ENCODE peak calls at places on chromosome 22, in ten cellular contexts. X, O, E, S, J, U, L, P, C and V are unnamed samples.

GRCh38 chr22:49780281-49780991 is 47.2 kb downstream of the BRD1 start:
- DNase-seq in X (no peak), O (no peak), E (no peak), S (no peak), J (no peak), U (no peak), L (no peak), P (no peak), C (no peak), V (no peak)

GRCh38 chr22:46829140-46829891 is 66.9 kb downstream of the TBC1D22A start:
- DNase-seq in X (peak), O (no peak), E (no peak), S (no peak), J (no peak), U (no peak), L (peak), P (no peak), C (peak), V (no peak)

GRCh38 chr22:35835998-35836691 is 118.5 kb downstream of the APOL5 start:
- DNase-seq in X (peak), O (no peak), E (no peak), S (no peak), J (no peak), U (no peak), L (peak), P (no peak), C (no peak), V (no peak)

GRCh38 chr22:50737728-50738648 is at the start of gene ACR:
- DNase-seq in X (no peak), O (peak), E (no peak), S (no peak), J (no peak), U (no peak), L (no peak), P (no peak), C (no peak), V (no peak)

GRCh38 chr22:24433868-24434471 is 6.6 kb downstream of the ADORA2A start:
- DNase-seq in X (no peak), O (peak), E (no peak), S (peak), J (peak), U (no peak), L (no peak), P (no peak), C (no peak), V (no peak)

GRCh38 chr22:25896098-25896497 is 154.1 kb downstream of the MYO18B start:
- DNase-seq in X (no peak), O (no peak), E (no peak), S (no peak), J (no peak), U (no peak), L (no peak), P (no peak), C (no peak), V (no peak)

GRCh38 chr22:19757985-19758895 is 2.3 kb upstream of the TBX1 start:
- DNase-seq in X (no peak), O (no peak), E (no peak), S (no peak), J (no peak), U (no peak), L (no peak), P (no peak), C (no peak), V (no peak)

GRCh38 chr22:38469306-38469781 is 1.4 kb downstream of the KDELR3 start:
- DNase-seq in X (no peak), O (no peak), E (no peak), S (no peak), J (no peak), U (no peak), L (no peak), P (no peak), C (no peak), V (no peak)

GRCh38 chr22:19728271-19728670 is 4.9 kb downstream of the GP1BB start:
- DNase-seq in X (no peak), O (no peak), E (no peak), S (no peak), J (no peak), U (no peak), L (no peak), P (no peak), C (no peak), V (no peak)

GRCh38 chr22:39234867-39235687 is 9.7 kb downstream of the PDGFB start:
- DNase-seq in X (no peak), O (peak), E (no peak), S (no peak), J (no peak), U (no peak), L (no peak), P (no peak), C (no peak), V (no peak)

GRCh38 chr22:30694638-30695350 is at the start of gene OSBP2:
- DNase-seq in X (no peak), O (peak), E (peak), S (no peak), J (no peak), U (peak), L (no peak), P (no peak), C (no peak), V (no peak)

GRCh38 chr22:31896472-31896871 is 47.9 kb upstream of the YWHAH start:
- DNase-seq in X (no peak), O (no peak), E (no peak), S (no peak), J (no peak), U (no peak), L (no peak), P (no peak), C (no peak), V (no peak)

GRCh38 chr22:50157976-50158375 is 12.6 kb upstream of the PANX2 start:
- DNase-seq in X (no peak), O (peak), E (no peak), S (no peak), J (no peak), U (no peak), L (no peak), P (no peak), C (no peak), V (no peak)

GRCh38 chr22:41780714-41781507 is 19.6 kb upstream of the CCDC134 start:
- DNase-seq in X (no peak), O (peak), E (peak), S (peak), J (peak), U (peak), L (peak), P (peak), C (no peak), V (peak)

GRCh38 chr22:38982008-38982927 is at the start of gene APOBEC3B:
- DNase-seq in X (peak), O (peak), E (peak), S (peak), J (peak), U (peak), L (no peak), P (peak), C (peak), V (peak)

GRCh38 chr22:27074016-27074415 is 416.6 kb downstream of the MIAT start:
- DNase-seq in X (no peak), O (no peak), E (no peak), S (no peak), J (no peak), U (no peak), L (peak), P (no peak), C (no peak), V (no peak)

GRCh38 chr22:46827072-46827780 is 64.8 kb downstream of the TBC1D22A start:
- DNase-seq in X (no peak), O (no peak), E (peak), S (no peak), J (no peak), U (no peak), L (no peak), P (no peak), C (no peak), V (no peak)

GRCh38 chr22:30821381-30821780 is 126.7 kb downstream of the OSBP2 start:
- DNase-seq in X (no peak), O (peak), E (no peak), S (no peak), J (no peak), U (no peak), L (no peak), P (no peak), C (no peak), V (no peak)

GRCh38 chr22:24925586-24926427 is 20.7 kb downstream of the LHFPL7 start:
- DNase-seq in X (no peak), O (no peak), E (no peak), S (no peak), J (no peak), U (no peak), L (no peak), P (no peak), C (no peak), V (no peak)

GRCh38 chr22:49754674-49755590 is 72.7 kb downstream of the BRD1 start:
- DNase-seq in X (no peak), O (peak), E (no peak), S (no peak), J (no peak), U (no peak), L (no peak), P (no peak), C (no peak), V (no peak)

GRCh38 chr22:43144949-43145348 is 1.8 kb upstream of the MCAT start:
- DNase-seq in X (no peak), O (no peak), E (no peak), S (no peak), J (no peak), U (no peak), L (no peak), P (no peak), C (no peak), V (no peak)